ENCODE peak calls at places on chromosomes 13 and 19, in six cellular contexts. I, Q, T, O, V and D are unnamed samples.

GRCh38 chr19:49613374-49613773 is 22.4 kb downstream of the PRR12 start:
- DNase-seq in I (no peak), Q (no peak), T (no peak), O (no peak), V (no peak), D (no peak)

GRCh38 chr19:4547303-4548237 is 7.7 kb upstream of the LRG1 start:
- DNase-seq in I (no peak), Q (no peak), T (no peak), O (no peak), V (no peak), D (no peak)

GRCh38 chr19:29188704-29189375 is 24.1 kb downstream of the UQCRFS1 start:
- DNase-seq in I (no peak), Q (no peak), T (no peak), O (no peak), V (no peak), D (no peak)

GRCh38 chr13:35260316-35260715 is 216.2 kb downstream of the MAB21L1 start:
- DNase-seq in I (no peak), Q (no peak), T (no peak), O (no peak), V (no peak), D (no peak)

GRCh38 chr19:3289971-3290569 is 65.6 kb downstream of the CELF5 start:
- DNase-seq in I (no peak), Q (no peak), T (no peak), O (no peak), V (no peak), D (no peak)

GRCh38 chr19:16562608-16563025 is 9.6 kb downstream of the SLC35E1 start:
- DNase-seq in I (no peak), Q (no peak), T (no peak), O (no peak), V (no peak), D (no peak)

GRCh38 chr13:95185851-95186250 is 115.4 kb downstream of the ABCC4 start:
- DNase-seq in I (no peak), Q (no peak), T (no peak), O (no peak), V (no peak), D (no peak)

GRCh38 chr13:30744056-30744684 is 8.8 kb downstream of the ALOX5AP start:
- DNase-seq in I (peak; percentile 14), Q (peak; percentile 54), T (peak; percentile 71), O (no peak), V (peak; percentile 95), D (peak; percentile 72)

GRCh38 chr19:10712754-10713153 is 5.1 kb upstream of the DNM2 start:
- DNase-seq in I (no peak), Q (no peak), T (no peak), O (no peak), V (no peak), D (no peak)

GRCh38 chr19:15402411-15403150 is 16.2 kb downstream of the AKAP8L start:
- DNase-seq in I (no peak), Q (no peak), T (no peak), O (no peak), V (no peak), D (no peak)

GRCh38 chr13:92175330-92175729 is 776.9 kb downstream of the GPC5 start:
- DNase-seq in I (no peak), Q (peak; percentile 27), T (peak; percentile 2), O (no peak), V (no peak), D (no peak)

GRCh38 chr19:58338825-58339558 is 12.2 kb downstream of the ZSCAN22 start:
- DNase-seq in I (peak; percentile 27), Q (no peak), T (no peak), O (peak; percentile 81), V (no peak), D (no peak)

GRCh38 chr13:43145556-43145955 is 122.2 kb downstream of the DNAJC15 start:
- DNase-seq in I (no peak), Q (no peak), T (no peak), O (no peak), V (no peak), D (no peak)

GRCh38 chr13:29472317-29472961 is 123.0 kb downstream of the SLC7A1 start:
- DNase-seq in I (peak; percentile 52), Q (peak; percentile 59), T (peak; percentile 30), O (peak; percentile 78), V (no peak), D (no peak)

GRCh38 chr13:78192721-78193120 is 274.1 kb upstream of the EDNRB start:
- DNase-seq in I (no peak), Q (no peak), T (no peak), O (no peak), V (no peak), D (no peak)

GRCh38 chr19:56080669-56081401 is 40.3 kb downstream of the ZNF787 start:
- DNase-seq in I (peak; percentile 87), Q (peak; percentile 52), T (peak; percentile 88), O (peak; percentile 94), V (peak; percentile 38), D (peak; percentile 89)

GRCh38 chr13:100842136-100842535 is 167.5 kb upstream of the TMTC4 start:
- DNase-seq in I (no peak), Q (no peak), T (no peak), O (no peak), V (no peak), D (no peak)

GRCh38 chr19:30781047-30781446 is 408.9 kb downstream of the ZNF536 start:
- DNase-seq in I (no peak), Q (no peak), T (no peak), O (no peak), V (no peak), D (no peak)

GRCh38 chr19:30778961-30779690 is 406.9 kb downstream of the ZNF536 start:
- DNase-seq in I (no peak), Q (no peak), T (no peak), O (peak; percentile 1), V (no peak), D (no peak)

GRCh38 chr19:30780456-30780855 is 408.3 kb downstream of the ZNF536 start:
- DNase-seq in I (no peak), Q (no peak), T (no peak), O (no peak), V (no peak), D (no peak)

GRCh38 chr19:30781519-30781918 is 409.3 kb downstream of the ZNF536 start:
- DNase-seq in I (no peak), Q (no peak), T (no peak), O (no peak), V (no peak), D (no peak)

GRCh38 chr19:30780032-30780431 is 407.8 kb downstream of the ZNF536 start:
- DNase-seq in I (no peak), Q (no peak), T (no peak), O (no peak), V (no peak), D (no peak)
- TF ChIP-seq POLR2AphosphoS5 in I (no peak), Q (no peak), T (no peak), O (no peak), V (no peak), D (no peak)

GRCh38 chr19:13833330-13834265 is 38.4 kb downstream of the ZSWIM4 start:
- DNase-seq in I (peak; percentile 99), Q (peak; percentile 84), T (peak; percentile 98), O (peak; percentile 99), V (no peak), D (peak; percentile 99)

GRCh38 chr19:13832096-13832495 is 36.9 kb downstream of the ZSWIM4 start:
- DNase-seq in I (no peak), Q (no peak), T (no peak), O (no peak), V (no peak), D (no peak)

GRCh38 chr19:13835791-13836723 is 40.8 kb downstream of the ZSWIM4 start:
- DNase-seq in I (no peak), Q (no peak), T (no peak), O (no peak), V (no peak), D (no peak)

GRCh38 chr19:13831560-13832056 is 36.4 kb downstream of the ZSWIM4 start:
- DNase-seq in I (no peak), Q (no peak), T (no peak), O (no peak), V (no peak), D (no peak)

GRCh38 chr19:13834308-13834790 is 39.1 kb downstream of the ZSWIM4 start:
- DNase-seq in I (no peak), Q (no peak), T (no peak), O (no peak), V (no peak), D (no peak)
- TF ChIP-seq TAF1 in I (no peak), Q (no peak), T (no peak), O (no peak), V (no peak), D (no peak)

GRCh38 chr19:46963093-46963734 is 56.4 kb upstream of the NPAS1 start:
- DNase-seq in I (no peak), Q (no peak), T (no peak), O (no peak), V (no peak), D (no peak)

GRCh38 chr19:46970815-46971214 is 48.8 kb upstream of the NPAS1 start:
- DNase-seq in I (no peak), Q (no peak), T (no peak), O (no peak), V (no peak), D (no peak)

GRCh38 chr19:46972301-46972700 is 47.3 kb upstream of the NPAS1 start:
- DNase-seq in I (no peak), Q (no peak), T (no peak), O (no peak), V (no peak), D (no peak)

GRCh38 chr19:46962030-46962570 is 57.5 kb upstream of the NPAS1 start:
- DNase-seq in I (no peak), Q (no peak), T (no peak), O (no peak), V (no peak), D (no peak)

GRCh38 chr19:46967578-46968018 is 52.0 kb upstream of the NPAS1 start:
- DNase-seq in I (no peak), Q (no peak), T (no peak), O (no peak), V (no peak), D (no peak)
- TF ChIP-seq POLR2A in I (no peak), Q (no peak), T (no peak), O (no peak), V (no peak), D (no peak)

DNA sequence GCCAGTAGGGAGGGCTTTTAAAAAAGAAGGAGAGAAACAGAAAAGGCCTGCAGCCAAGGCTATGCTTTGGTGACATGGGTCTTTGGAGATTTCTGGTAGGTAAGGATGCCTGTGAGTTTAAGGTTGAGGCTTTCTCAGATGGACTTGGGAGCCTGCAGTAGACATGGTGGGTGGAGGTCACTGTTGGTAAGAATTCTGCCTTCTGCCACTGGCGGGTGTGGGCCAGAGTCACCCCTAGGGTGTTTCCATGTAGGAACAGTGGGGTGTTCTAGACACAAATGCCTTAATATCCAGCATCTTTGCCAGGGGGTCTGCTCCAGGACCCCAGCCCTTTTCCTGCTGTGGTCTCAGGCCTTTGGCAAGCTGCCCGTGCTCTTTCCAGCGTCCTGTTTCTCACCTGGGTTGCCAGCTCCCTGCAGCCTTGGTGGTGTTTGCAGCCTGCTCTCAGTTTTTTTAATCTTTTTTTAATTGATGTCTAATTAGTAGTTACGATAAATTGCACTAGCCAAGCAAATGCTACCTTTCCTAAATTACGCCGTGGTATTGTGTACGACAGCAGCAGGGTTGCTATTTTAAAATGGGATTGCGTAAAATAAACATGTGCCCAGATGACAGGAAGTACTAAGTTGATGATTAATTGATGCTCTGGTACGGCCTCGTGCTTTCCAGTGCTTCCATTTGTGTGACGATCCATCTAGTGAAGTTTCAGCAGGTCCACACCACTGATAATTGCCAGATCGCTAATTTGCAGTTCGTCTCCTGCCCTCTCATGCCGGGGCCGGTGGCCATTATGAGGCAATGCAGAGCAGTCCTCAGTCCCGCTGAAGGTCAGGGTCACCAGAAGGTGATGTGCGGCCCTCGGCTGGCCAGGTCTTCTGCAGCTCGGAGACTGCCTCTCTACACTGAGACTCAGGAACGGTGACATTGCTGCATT is 35.3 kb upstream of the NPAS1 start:
- DNase-seq in I (no peak), Q (peak; percentile 90), T (no peak), O (no peak), V (no peak), D (no peak)
- TF ChIP-seq POLR2AphosphoS5 in I (no peak), Q (peak; percentile 32), T (no peak), O (no peak), V (no peak), D (no peak)